ENCODE peak calls at places on chromosomes 3 and 15, in ten cellular contexts. S, F, W, X, C, U, K, B, Z and E are unnamed samples.

GRCh38 chr3:8625991-8626390 is 18.6 kb downstream of the SSUH2 start:
- DNase-seq in K (no peak), B (no peak), W (no peak), C (no peak), S (no peak), Z (no peak), F (peak), X (no peak), U (peak), E (no peak)

GRCh38 chr15:48354694-48355303 is 23.6 kb downstream of the DUT start:
- DNase-seq in Z (no peak), U (no peak), F (no peak), S (no peak), K (no peak), W (no peak), B (no peak), X (no peak), C (no peak), E (no peak)

GRCh38 chr15:72998226-72998625 is 54.0 kb upstream of the NEO1 start:
- DNase-seq in C (peak), S (no peak), F (no peak), U (no peak), K (no peak), B (no peak), W (no peak), Z (no peak), X (peak), E (no peak)

GRCh38 chr3:192433704-192434103 is 293.6 kb downstream of the FGF12 start:
- DNase-seq in C (no peak), K (no peak), Z (no peak), U (no peak), S (no peak), F (no peak), W (no peak), X (no peak), B (no peak), E (no peak)

GRCh38 chr15:22262613-22263020 is 182.3 kb downstream of the OR4M2 start:
- DNase-seq in Z (peak), C (no peak), S (no peak), K (no peak), B (no peak), F (no peak), X (no peak), W (no peak), U (no peak), E (peak)

GRCh38 chr15:74906193-74906449 is 530 bp downstream of the FAM219B start:
- DNase-seq in C (peak), Z (no peak), S (peak), X (no peak), U (peak), K (no peak), F (no peak), W (peak), B (no peak), E (no peak)

GRCh38 chr15:63079938-63080626 is 37.5 kb downstream of the TPM1 start:
- DNase-seq in F (peak), X (no peak), B (no peak), W (no peak), U (no peak), K (no peak), Z (no peak), C (no peak), S (no peak), E (no peak)

GRCh38 chr3:48596157-48596556 is 1.0 kb upstream of the COL7A1 start:
- DNase-seq in K (no peak), B (no peak), X (no peak), F (no peak), U (no peak), C (no peak), S (no peak), W (no peak), Z (no peak), E (no peak)

GRCh38 chr3:133295199-133295901 is 104.5 kb upstream of the BFSP2 start:
- DNase-seq in C (no peak), Z (no peak), F (peak), S (no peak), B (no peak), K (no peak), X (peak), U (no peak), W (peak), E (no peak)

GRCh38 chr3:79917561-79917960 is 149.8 kb upstream of the ROBO1 start:
- DNase-seq in F (no peak), X (no peak), B (no peak), W (no peak), U (no peak), C (no peak), K (no peak), Z (no peak), S (no peak), E (no peak)

GRCh38 chr3:46854543-46854942 is 8.7 kb downstream of the MYL3 start:
- DNase-seq in U (peak), C (no peak), F (no peak), X (no peak), S (no peak), Z (peak), W (no peak), B (no peak), K (no peak), E (no peak)

GRCh38 chr3:49465269-49466034 is 4.6 kb upstream of the DAG1 start:
- DNase-seq in S (no peak), F (no peak), K (no peak), X (no peak), B (no peak), U (no peak), W (peak), Z (no peak), C (peak), E (no peak)

GRCh38 chr3:32120480-32120879 is 14.1 kb downstream of the GPD1L start:
- DNase-seq in K (no peak), F (no peak), X (no peak), W (no peak), B (no peak), C (peak), U (no peak), Z (no peak), S (no peak), E (no peak)

GRCh38 chr3:51538115-51538458 is 432 bp upstream of the RAD54L2 start:
- DNase-seq in F (peak), K (no peak), W (no peak), S (no peak), C (no peak), U (no peak), X (no peak), B (no peak), Z (no peak), E (no peak)

GRCh38 chr15:101115887-101116680 is 135.8 kb downstream of the CHSY1 start:
- DNase-seq in S (no peak), U (peak), C (peak), F (no peak), X (no peak), K (no peak), W (peak), Z (no peak), B (no peak), E (no peak)

GRCh38 chr3:122890077-122890484 is 95.2 kb downstream of the SLC49A4 start:
- DNase-seq in Z (no peak), W (peak), K (peak), S (no peak), C (peak), B (no peak), U (peak), F (peak), X (no peak), E (no peak)